ENCODE peak calls at places on chromosomes 3 and 15, in five cellular contexts. One of them, this sample, is unnamed.
A peak's percentile ranks its signal among the peaks of the same experiment; 100 is the strongest.

GRCh38 chr3:195054311-195054710 is 216.6 kb downstream of the XXYLT1 start:
- DNase-seq in choroid plexus epithelial cell: no peak
- DNase-seq in MV-4-11: no peak
- DNase-seq in activated CD4-positive, alpha-beta T cell treated with anti-CD3 and anti-CD28 coated beads, Interleukin-2, amount 50 U/mL, for 24 hours: no peak
- DNase-seq in immature natural killer cell: no peak
- DNase-seq in this sample: no peak

GRCh38 chr3:52857108-52857507 is 22.3 kb upstream of the MUSTN1 start:
- DNase-seq in choroid plexus epithelial cell: no peak
- DNase-seq in MV-4-11: no peak
- DNase-seq in activated CD4-positive, alpha-beta T cell treated with anti-CD3 and anti-CD28 coated beads, Interleukin-2, amount 50 U/mL, for 24 hours: no peak
- DNase-seq in immature natural killer cell: no peak
- DNase-seq in this sample: peak; percentile 5

GRCh38 chr15:96087180-96087886 is 243.2 kb upstream of the NR2F2 start:
- DNase-seq in activated CD4-positive, alpha-beta T cell treated with anti-CD3 and anti-CD28 coated beads, Interleukin-2, amount 50 U/mL, for 24 hours: no peak
- DNase-seq in choroid plexus epithelial cell: no peak
- DNase-seq in immature natural killer cell: no peak
- DNase-seq in MV-4-11: no peak
- DNase-seq in this sample: no peak

GRCh38 chr3:169501777-169502320 is 161.7 kb downstream of the MECOM start:
- DNase-seq in choroid plexus epithelial cell: no peak
- DNase-seq in immature natural killer cell: no peak
- DNase-seq in MV-4-11: no peak
- DNase-seq in activated CD4-positive, alpha-beta T cell treated with anti-CD3 and anti-CD28 coated beads, Interleukin-2, amount 50 U/mL, for 24 hours: no peak
- DNase-seq in this sample: no peak

GRCh38 chr3:44309500-44309899 is 29.1 kb upstream of the TCAIM start:
- DNase-seq in choroid plexus epithelial cell: no peak
- DNase-seq in immature natural killer cell: no peak
- DNase-seq in activated CD4-positive, alpha-beta T cell treated with anti-CD3 and anti-CD28 coated beads, Interleukin-2, amount 50 U/mL, for 24 hours: no peak
- DNase-seq in MV-4-11: no peak
- DNase-seq in this sample: no peak

GRCh38 chr15:33104276-33104675 is 90.2 kb downstream of the FMN1 start:
- DNase-seq in activated CD4-positive, alpha-beta T cell treated with anti-CD3 and anti-CD28 coated beads, Interleukin-2, amount 50 U/mL, for 24 hours: peak; percentile 18
- DNase-seq in immature natural killer cell: no peak
- DNase-seq in choroid plexus epithelial cell: peak; percentile 88
- DNase-seq in MV-4-11: peak; percentile 14
- DNase-seq in this sample: no peak

GRCh38 chr3:37968784-37969600 is 21.6 kb upstream of the VILL start:
- DNase-seq in immature natural killer cell: no peak
- DNase-seq in MV-4-11: no peak
- DNase-seq in activated CD4-positive, alpha-beta T cell treated with anti-CD3 and anti-CD28 coated beads, Interleukin-2, amount 50 U/mL, for 24 hours: no peak
- DNase-seq in choroid plexus epithelial cell: no peak
- DNase-seq in this sample: no peak

GRCh38 chr3:119420196-119420595 is 43.2 kb downstream of the TMEM39A start:
- DNase-seq in choroid plexus epithelial cell: no peak
- DNase-seq in MV-4-11: no peak
- DNase-seq in immature natural killer cell: no peak
- DNase-seq in activated CD4-positive, alpha-beta T cell treated with anti-CD3 and anti-CD28 coated beads, Interleukin-2, amount 50 U/mL, for 24 hours: no peak
- DNase-seq in this sample: no peak

GRCh38 chr3:11764931-11765363 is 81.7 kb downstream of the TAMM41 start:
- DNase-seq in immature natural killer cell: no peak
- DNase-seq in activated CD4-positive, alpha-beta T cell treated with anti-CD3 and anti-CD28 coated beads, Interleukin-2, amount 50 U/mL, for 24 hours: no peak
- DNase-seq in MV-4-11: peak; percentile 68
- DNase-seq in choroid plexus epithelial cell: peak; percentile 66
- DNase-seq in this sample: no peak

GRCh38 chr3:184290331-184290730 is 8.7 kb upstream of the PSMD2 start:
- DNase-seq in activated CD4-positive, alpha-beta T cell treated with anti-CD3 and anti-CD28 coated beads, Interleukin-2, amount 50 U/mL, for 24 hours: no peak
- DNase-seq in choroid plexus epithelial cell: no peak
- DNase-seq in immature natural killer cell: no peak
- DNase-seq in MV-4-11: no peak
- DNase-seq in this sample: no peak

GRCh38 chr15:88061452-88061851 is 195.1 kb downstream of the NTRK3 start:
- DNase-seq in activated CD4-positive, alpha-beta T cell treated with anti-CD3 and anti-CD28 coated beads, Interleukin-2, amount 50 U/mL, for 24 hours: no peak
- DNase-seq in immature natural killer cell: no peak
- DNase-seq in choroid plexus epithelial cell: no peak
- DNase-seq in MV-4-11: no peak
- DNase-seq in this sample: no peak

GRCh38 chr3:12350151-12350813 is 61.4 kb downstream of the PPARG start:
- DNase-seq in choroid plexus epithelial cell: peak; percentile 89
- DNase-seq in activated CD4-positive, alpha-beta T cell treated with anti-CD3 and anti-CD28 coated beads, Interleukin-2, amount 50 U/mL, for 24 hours: no peak
- DNase-seq in MV-4-11: peak; percentile 88
- DNase-seq in immature natural killer cell: no peak
- DNase-seq in this sample: no peak

GRCh38 chr3:141913150-141913811 is 36.8 kb downstream of the ATP1B3 start:
- DNase-seq in activated CD4-positive, alpha-beta T cell treated with anti-CD3 and anti-CD28 coated beads, Interleukin-2, amount 50 U/mL, for 24 hours: peak; percentile 48
- DNase-seq in choroid plexus epithelial cell: peak; percentile 84
- DNase-seq in MV-4-11: peak; percentile 66
- DNase-seq in immature natural killer cell: peak; percentile 39
- DNase-seq in this sample: no peak

GRCh38 chr3:65676592-65676991 is 362.1 kb downstream of the MAGI1 start:
- DNase-seq in activated CD4-positive, alpha-beta T cell treated with anti-CD3 and anti-CD28 coated beads, Interleukin-2, amount 50 U/mL, for 24 hours: no peak
- DNase-seq in MV-4-11: no peak
- DNase-seq in immature natural killer cell: no peak
- DNase-seq in choroid plexus epithelial cell: no peak
- DNase-seq in this sample: no peak

GRCh38 chr15:66928784-66929183 is 136.6 kb upstream of the SMAD3 start:
- DNase-seq in MV-4-11: no peak
- DNase-seq in immature natural killer cell: no peak
- DNase-seq in activated CD4-positive, alpha-beta T cell treated with anti-CD3 and anti-CD28 coated beads, Interleukin-2, amount 50 U/mL, for 24 hours: no peak
- DNase-seq in choroid plexus epithelial cell: no peak
- DNase-seq in this sample: no peak

GRCh38 chr3:17507480-17507879 is 235.0 kb downstream of the TBC1D5 start:
- DNase-seq in MV-4-11: no peak
- DNase-seq in immature natural killer cell: no peak
- DNase-seq in choroid plexus epithelial cell: no peak
- DNase-seq in activated CD4-positive, alpha-beta T cell treated with anti-CD3 and anti-CD28 coated beads, Interleukin-2, amount 50 U/mL, for 24 hours: no peak
- DNase-seq in this sample: no peak

GRCh38 chr3:18474202-18474601 is 49.1 kb upstream of the SATB1 start:
- DNase-seq in immature natural killer cell: no peak
- DNase-seq in MV-4-11: no peak
- DNase-seq in choroid plexus epithelial cell: no peak
- DNase-seq in activated CD4-positive, alpha-beta T cell treated with anti-CD3 and anti-CD28 coated beads, Interleukin-2, amount 50 U/mL, for 24 hours: no peak
- DNase-seq in this sample: no peak

GRCh38 chr3:8540456-8540855 is 38.8 kb downstream of the LMCD1 start:
- DNase-seq in immature natural killer cell: no peak
- DNase-seq in activated CD4-positive, alpha-beta T cell treated with anti-CD3 and anti-CD28 coated beads, Interleukin-2, amount 50 U/mL, for 24 hours: no peak
- DNase-seq in choroid plexus epithelial cell: no peak
- DNase-seq in MV-4-11: no peak
- DNase-seq in this sample: no peak

GRCh38 chr3:58202917-58203360 is 7.8 kb downstream of the DNASE1L3 start:
- DNase-seq in MV-4-11: no peak
- DNase-seq in activated CD4-positive, alpha-beta T cell treated with anti-CD3 and anti-CD28 coated beads, Interleukin-2, amount 50 U/mL, for 24 hours: no peak
- DNase-seq in choroid plexus epithelial cell: no peak
- DNase-seq in immature natural killer cell: no peak
- DNase-seq in this sample: no peak

GRCh38 chr3:127784865-127785710 is 37.2 kb downstream of the MGLL start:
- DNase-seq in immature natural killer cell: no peak
- DNase-seq in activated CD4-positive, alpha-beta T cell treated with anti-CD3 and anti-CD28 coated beads, Interleukin-2, amount 50 U/mL, for 24 hours: no peak
- DNase-seq in MV-4-11: no peak
- DNase-seq in choroid plexus epithelial cell: no peak
- DNase-seq in this sample: peak; percentile 49